ENCODE peak calls at places on chromosome 18, in six cellular contexts. U, H, W, F, E and R are unnamed samples.

GRCh38 chr18:6886931-6887330 is 157.4 kb downstream of the ARHGAP28 start:
- DNase-seq in U (no peak), H (no peak), W (no peak), F (no peak), E (no peak), R (no peak)

GRCh38 chr18:7683753-7684152 is 116.6 kb downstream of the PTPRM start:
- DNase-seq in U (no peak), H (no peak), W (no peak), F (no peak), E (no peak), R (no peak)

GRCh38 chr18:61464551-61465102 is 131.4 kb downstream of the CDH20 start:
- DNase-seq in U (no peak), H (no peak), W (no peak), F (no peak), E (no peak), R (no peak)

GRCh38 chr18:58937204-58937603 is 72.5 kb downstream of the ZNF532 start:
- DNase-seq in U (no peak), H (peak), W (no peak), F (peak), E (no peak), R (peak)

GRCh38 chr18:36035253-36035652 is 32.1 kb downstream of the RPRD1A start:
- DNase-seq in U (no peak), H (peak), W (no peak), F (peak), E (no peak), R (peak)

GRCh38 chr18:12391487-12392136 is 14.6 kb upstream of the AFG3L2 start:
- DNase-seq in U (peak), H (peak), W (peak), F (peak), E (peak), R (peak)

GRCh38 chr18:79640064-79640672 is 39.4 kb upstream of the CTDP1 start:
- DNase-seq in U (no peak), H (no peak), W (no peak), F (no peak), E (no peak), R (no peak)

GRCh38 chr18:22467760-22468553 is 50.2 kb upstream of the CTAGE1 start:
- DNase-seq in U (no peak), H (peak), W (peak), F (peak), E (no peak), R (peak)

GRCh38 chr18:13218376-13219011 is at the start of gene LDLRAD4:
- DNase-seq in U (peak), H (no peak), W (peak), F (no peak), E (peak), R (no peak)

GRCh38 chr18:58058720-58059119 is 14.7 kb downstream of the NEDD4L start:
- DNase-seq in U (no peak), H (no peak), W (no peak), F (no peak), E (no peak), R (no peak)

GRCh38 chr18:42363446-42363845 is 408.4 kb downstream of the PIK3C3 start:
- DNase-seq in U (no peak), H (no peak), W (no peak), F (no peak), E (no peak), R (no peak)